ENCODE peak calls at places on chromosomes 12 and 14, in four cellular contexts. O is occipital lobe; R is activated T-helper 9 cell treated with anti-CD3 and anti-CD28 coated beads, Interleukin-2, amount 50 U/mL, for 16 hours; U is activated CD4-positive, alpha-beta T cell treated with anti-CD3 and anti-CD28 coated beads, Interleukin-2, amount 50 U/mL, for 1 hour. A is an unnamed sample.

GRCh38 chr14:75411194-75411552 is 16.6 kb upstream of the JDP2 start:
- DNase-seq in U (no peak), R (no peak), O (no peak), A (no peak)

GRCh38 chr14:60757617-60758016 is 23.1 kb downstream of the MNAT1 start:
- DNase-seq in R (no peak), O (no peak), U (no peak), A (no peak)

GRCh38 chr12:105092336-105092735 is 8.1 kb upstream of the ALDH1L2 start:
- DNase-seq in O (no peak), R (no peak), U (no peak), A (no peak)

GRCh38 chr12:34602213-34602940 is 580.1 kb downstream of the ALG10 start:
- DNase-seq in R (no peak), U (no peak), O (no peak), A (no peak)

GRCh38 chr12:52081263-52081733 is 1.8 kb downstream of the SMIM41 start:
- DNase-seq in R (no peak), U (no peak), O (no peak), A (peak)

GRCh38 chr14:77018785-77019184 is 9.7 kb downstream of the IRF2BPL start:
- DNase-seq in R (no peak), U (no peak), O (no peak), A (no peak)

GRCh38 chr14:80577599-80577998 is 363.9 kb downstream of the CEP128 start:
- DNase-seq in O (no peak), U (no peak), R (no peak), A (no peak)

GRCh38 chr12:121060149-121061001 is 21.3 kb upstream of the OASL start:
- DNase-seq in R (peak), U (peak), O (no peak), A (no peak)

GRCh38 chr14:100582496-100583165 is 4.6 kb downstream of the BEGAIN start:
- DNase-seq in R (no peak), U (no peak), O (no peak), A (peak)

GRCh38 chr14:31391473-31391872 is 28.9 kb downstream of the HEATR5A start:
- DNase-seq in R (no peak), U (no peak), O (no peak), A (no peak)

GRCh38 chr12:123427036-123427769 is 9.3 kb downstream of the RILPL2 start:
- DNase-seq in U (peak), R (no peak), O (no peak), A (no peak)

GRCh38 chr12:104704224-104704623 is 247.5 kb downstream of the CHST11 start:
- DNase-seq in R (no peak), U (no peak), O (no peak), A (no peak)

GRCh38 chr12:52495385-52495784 is 2.3 kb upstream of the KRT6A start:
- DNase-seq in U (no peak), R (no peak), O (no peak), A (no peak)

GRCh38 chr12:58901664-58902063 is 18.6 kb downstream of the LRIG3 start:
- DNase-seq in R (no peak), U (no peak), O (no peak), A (no peak)

GRCh38 chr14:87898301-87898700 is 94.7 kb downstream of the GALC start:
- DNase-seq in R (no peak), U (no peak), O (no peak), A (no peak)

GRCh38 chr12:49868952-49869815 is 26.3 kb upstream of the BCDIN3D start:
- DNase-seq in R (no peak), O (peak), U (no peak), A (no peak)

GRCh38 chr12:93595336-93595735 is 22.9 kb downstream of the SOCS2 start:
- DNase-seq in U (no peak), O (no peak), R (no peak), A (no peak)

GRCh38 chr12:8078400-8078799 is 3.7 kb upstream of the NECAP1 start:
- DNase-seq in U (peak), O (no peak), R (peak), A (no peak)

GRCh38 chr14:92487513-92488133 is 26.0 kb upstream of the RIN3 start:
- DNase-seq in R (no peak), U (no peak), O (no peak), A (no peak)

GRCh38 chr14:63604626-63605025 is 37.0 kb downstream of the WDR89 start:
- DNase-seq in R (no peak), U (no peak), O (no peak), A (no peak)

GRCh38 chr12:57195655-57196371 is 20.8 kb upstream of the NXPH4 start:
- DNase-seq in R (no peak), O (peak), U (no peak), A (no peak)

GRCh38 chr14:99266181-99267178 is 5.5 kb downstream of the BCL11B start:
- DNase-seq in U (peak), R (peak), O (peak), A (peak)

GRCh38 chr12:53652366-53652765 is 23.5 kb downstream of the ATP5MC2 start:
- DNase-seq in R (no peak), O (no peak), U (no peak), A (no peak)

GRCh38 chr12:132561784-132562156 is 48.6 kb downstream of the LRCOL1 start:
- DNase-seq in U (no peak), O (no peak), R (no peak), A (no peak)

A was measured in natural killer cell treated with Interleukin-12 subunit alpha and Interleukin-12 subunit beta and Interleukin-15 and Interleukin-18, amount 100 ng/mL, for 72 hours.